ENCODE peak calls at places on chromosomes 2 and 18, in six cellular contexts. A is body of pancreas; L is kidney; U is naive thymus-derived CD4-positive, alpha-beta T cell; R is stomach; T is HCT116. Y is an unnamed sample.
A peak's percentile ranks its signal among the peaks of the same experiment; 100 is the strongest.

GRCh38 chr2:3470166-3470651 is 49.1 kb downstream of the ADI1 start:
- DNase-seq in R (peak; percentile 88), U (no peak), A (peak; percentile 43), L (peak; percentile 85), T (no peak), Y (no peak)

GRCh38 chr2:32711219-32711618 is 83.4 kb downstream of the TTC27 start:
- DNase-seq in U (no peak), A (no peak), L (no peak), T (no peak), R (no peak), Y (no peak)

GRCh38 chr2:111122631-111123421 is 2.1 kb downstream of the BCL2L11 start:
- DNase-seq in A (peak; percentile 83), L (peak; percentile 95), U (peak; percentile 52), T (no peak), R (peak; percentile 89), Y (peak; percentile 34)

GRCh38 chr2:238573065-238573778 is 146.5 kb downstream of the ASB1 start:
- DNase-seq in R (no peak), L (peak; percentile 62), U (no peak), A (no peak), T (peak; percentile 39), Y (peak; percentile 29)

GRCh38 chr2:30230855-30231725 is at the start of gene LBH:
- DNase-seq in L (peak; percentile 96), R (peak; percentile 79), A (peak; percentile 60), T (no peak), U (peak; percentile 90), Y (peak; percentile 57)

GRCh38 chr18:31440787-31441186 is 6.8 kb upstream of the DSG3 start:
- DNase-seq in L (no peak), T (no peak), A (no peak), R (no peak), U (no peak), Y (no peak)

GRCh38 chr2:64478036-64478435 is 24.1 kb downstream of the LGALSL start:
- DNase-seq in L (no peak), A (no peak), T (no peak), U (no peak), R (no peak), Y (no peak)

GRCh38 chr18:26710460-26711096 is 154.9 kb downstream of the AQP4 start:
- DNase-seq in R (no peak), L (no peak), A (no peak), U (peak; percentile 21), T (no peak), Y (peak; percentile 5)

GRCh38 chr2:69779258-69779989 is 37.5 kb downstream of the ANXA4 start:
- DNase-seq in A (no peak), T (peak; percentile 76), U (no peak), L (no peak), R (no peak), Y (no peak)

GRCh38 chr2:62526531-62527381 is 20.8 kb upstream of the TMEM17 start:
- DNase-seq in R (no peak), A (no peak), L (no peak), T (no peak), U (no peak), Y (no peak)

GRCh38 chr2:172072279-172072678 is 13.0 kb upstream of the DLX1 start:
- DNase-seq in L (no peak), R (no peak), A (no peak), T (no peak), U (no peak), Y (no peak)

GRCh38 chr2:50525423-50525822 is 506.5 kb downstream of the NRXN1 start:
- DNase-seq in L (no peak), U (no peak), R (no peak), A (no peak), T (no peak), Y (no peak)

GRCh38 chr18:59264136-59264571 is 9.1 kb downstream of the RAX start:
- DNase-seq in L (no peak), A (no peak), T (no peak), R (no peak), U (no peak), Y (no peak)

GRCh38 chr2:202278944-202279343 is 13.4 kb downstream of the NOP58 start:
- DNase-seq in L (no peak), A (no peak), R (no peak), T (no peak), U (no peak), Y (peak; percentile 22)

GRCh38 chr2:25098558-25099486 is 56.9 kb downstream of the EFR3B start:
- DNase-seq in T (no peak), A (no peak), L (no peak), U (no peak), R (no peak), Y (no peak)

GRCh38 chr2:136117909-136118818 is at the start of gene CXCR4:
- DNase-seq in R (peak; percentile 80), A (peak; percentile 44), T (peak; percentile 34), U (peak; percentile 88), L (peak; percentile 94), Y (peak; percentile 89)

GRCh38 chr2:239846789-239847676 is 178.1 kb downstream of the NDUFA10 start:
- DNase-seq in A (no peak), U (no peak), L (no peak), R (no peak), T (no peak), Y (no peak)
- H3K9me3 ChIP-seq in A (peaks cover 5% of the 10 kb centered on the region), U (no peaks in the 10 kb centered on the region), L (peaks cover 8% of the 10 kb centered on the region), R (peaks cover 25% of the 10 kb centered on the region), T (no peaks in the 10 kb centered on the region), Y (no peaks in the 10 kb centered on the region)

GRCh38 chr2:78351208-78351607 is 674.3 kb upstream of the REG3G start:
- DNase-seq in U (no peak), A (no peak), T (no peak), L (no peak), R (no peak), Y (peak; percentile 35)

GRCh38 chr2:78355967-78356366 is 669.5 kb upstream of the REG3G start:
- DNase-seq in R (no peak), T (no peak), L (peak; percentile 30), U (no peak), A (no peak), Y (no peak)
- H3K9me3 ChIP-seq in R (no peaks in the 10 kb centered on the region), T (peaks cover 13% of the 10 kb centered on the region), L (no peaks in the 10 kb centered on the region), U (no peaks in the 10 kb centered on the region), A (no peaks in the 10 kb centered on the region), Y (no peaks in the 10 kb centered on the region)

GRCh38 chr2:141142025-141142424 is 988.8 kb downstream of the LRP1B start:
- DNase-seq in R (no peak), L (no peak), T (no peak), U (no peak), A (no peak), Y (no peak)
- H3K9me3 ChIP-seq in R (no peaks in the 10 kb centered on the region), L (no peaks in the 10 kb centered on the region), T (no peaks in the 10 kb centered on the region), U (no peaks in the 10 kb centered on the region), A (no peaks in the 10 kb centered on the region), Y (no peaks in the 10 kb centered on the region)

GRCh38 chr18:4058179-4058578 is 396.9 kb downstream of the DLGAP1 start:
- DNase-seq in U (no peak), L (no peak), T (no peak), A (no peak), R (no peak), Y (no peak)
- H3K9me3 ChIP-seq in U (no peaks in the 10 kb centered on the region), L (peaks cover 7% of the 10 kb centered on the region), T (peaks cover 13% of the 10 kb centered on the region), A (peaks cover 4% of the 10 kb centered on the region), R (peaks cover 27% of the 10 kb centered on the region), Y (peaks cover 31% of the 10 kb centered on the region)

DNA sequence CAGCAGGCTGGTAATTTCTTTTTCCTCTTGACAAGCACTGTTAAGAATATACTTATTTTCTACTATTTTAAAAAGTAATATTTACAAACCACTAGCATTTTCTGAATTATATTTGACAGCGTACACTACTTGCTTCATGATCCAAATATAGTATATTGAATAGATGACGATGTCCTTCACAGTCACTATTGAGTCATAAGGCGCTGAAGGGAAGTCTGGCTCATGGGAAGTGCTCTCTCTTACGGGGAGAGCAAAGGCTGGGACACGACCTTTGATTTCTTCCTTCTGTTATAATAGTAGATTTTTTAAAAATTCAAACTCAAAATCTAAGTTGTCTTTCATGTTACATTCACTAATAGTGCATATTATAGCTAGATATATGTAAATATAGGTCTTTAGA is 357.1 kb downstream of the SOCS6 start:
- DNase-seq in R (no peak), T (no peak), U (no peak), L (no peak), A (no peak), Y (no peak)
- H3K9me3 ChIP-seq in R (peaks cover 4% of the 10 kb centered on the region), T (no peaks in the 10 kb centered on the region), U (no peaks in the 10 kb centered on the region), L (no peaks in the 10 kb centered on the region), A (no peaks in the 10 kb centered on the region), Y (no peaks in the 10 kb centered on the region)

DNA sequence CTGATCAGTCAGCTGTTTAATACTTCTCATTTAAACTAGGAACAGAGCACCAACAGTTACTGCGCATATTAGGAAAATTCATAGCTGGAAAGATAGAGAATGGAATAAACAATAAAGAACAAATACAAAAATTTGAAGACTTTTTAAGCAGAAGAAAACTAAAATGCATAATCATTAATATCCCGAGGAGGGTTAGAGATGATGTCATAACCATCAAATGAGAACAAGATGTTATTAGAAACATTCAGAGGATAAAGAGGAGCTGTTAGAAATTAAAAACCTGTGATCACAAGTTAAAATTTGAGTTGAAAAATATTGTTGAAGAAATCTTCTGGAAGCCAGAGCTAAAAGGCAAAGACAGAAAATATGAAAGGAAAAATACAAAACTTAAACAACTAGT is 54.0 kb upstream of the ALKAL2 start:
- DNase-seq in U (no peak), A (no peak), R (no peak), T (no peak), L (no peak), Y (no peak)
- H3K9me3 ChIP-seq in U (no peaks in the 10 kb centered on the region), A (peaks cover 11% of the 10 kb centered on the region), R (peaks cover 18% of the 10 kb centered on the region), T (peaks cover 3% of the 10 kb centered on the region), L (peaks cover 12% of the 10 kb centered on the region), Y (no peaks in the 10 kb centered on the region)

GRCh38 chr18:72541871-72542690 is 2.1 kb downstream of the CBLN2 start:
- DNase-seq in U (no peak), L (no peak), T (no peak), R (no peak), A (no peak), Y (no peak)

GRCh38 chr18:72544092-72544886 is at the start of gene CBLN2:
- DNase-seq in T (no peak), A (peak; percentile 38), U (peak; percentile 52), L (peak; percentile 69), R (no peak), Y (no peak)

GRCh38 chr18:72543362-72544055 is 633 bp downstream of the CBLN2 start:
- DNase-seq in T (no peak), A (no peak), R (no peak), L (no peak), U (no peak), Y (no peak)

GRCh38 chr18:72542993-72543361 is 1.2 kb downstream of the CBLN2 start:
- DNase-seq in L (no peak), U (no peak), A (no peak), R (no peak), T (no peak), Y (no peak)

GRCh38 chr18:72539861-72540260 is 4.3 kb downstream of the CBLN2 start:
- DNase-seq in U (no peak), T (no peak), R (no peak), A (no peak), L (no peak), Y (no peak)
- H3K9me3 ChIP-seq in U (no peaks in the 10 kb centered on the region), T (peaks cover 8% of the 10 kb centered on the region), R (no peaks in the 10 kb centered on the region), A (no peaks in the 10 kb centered on the region), L (no peaks in the 10 kb centered on the region), Y (no peaks in the 10 kb centered on the region)

Y was measured in OCI-LY7.